ENCODE peak calls at places on chromosome 15, in five cellular contexts. E, Q, H, F and Z are unnamed samples.

GRCh38 chr15:100687532-100688215 is 85.3 kb downstream of the ASB7 start:
- DNase-seq in F (no peak), H (no peak), Q (peak), E (peak), Z (peak)

GRCh38 chr15:62765916-62766315 is 276.6 kb upstream of the TPM1 start:
- DNase-seq in H (no peak), Q (no peak), F (no peak), E (no peak), Z (no peak)

GRCh38 chr15:79364571-79365240 is 53.8 kb downstream of the TMED3 start:
- DNase-seq in E (no peak), Q (peak), H (no peak), F (no peak), Z (no peak)

GRCh38 chr15:28892789-28893610 is 7.2 kb downstream of the APBA2 start:
- DNase-seq in Q (peak), H (no peak), F (no peak), E (no peak), Z (no peak)

GRCh38 chr15:43204016-43204901 is 16.6 kb downstream of the EPB42 start:
- DNase-seq in H (no peak), E (peak), Q (peak), F (peak), Z (peak)

GRCh38 chr15:22956257-22956979 is 23.8 kb downstream of the CYFIP1 start:
- DNase-seq in Q (no peak), E (no peak), F (no peak), H (no peak), Z (no peak)

GRCh38 chr15:101148881-101149664 is 102.8 kb downstream of the CHSY1 start:
- DNase-seq in F (no peak), E (peak), H (no peak), Q (no peak), Z (no peak)

GRCh38 chr15:35540885-35541284 is 5.1 kb downstream of the DPH6 start:
- DNase-seq in F (no peak), H (no peak), E (no peak), Q (peak), Z (no peak)

GRCh38 chr15:77075528-77075927 is 4.6 kb upstream of the TSPAN3 start:
- DNase-seq in F (peak), Q (peak), H (no peak), E (no peak), Z (peak)

GRCh38 chr15:64490598-64491259 is 30.4 kb downstream of the ZNF609 start:
- DNase-seq in H (no peak), F (no peak), Q (no peak), E (no peak), Z (no peak)

GRCh38 chr15:90376789-90377188 is 11.3 kb upstream of the IQGAP1 start:
- DNase-seq in F (no peak), H (no peak), E (no peak), Q (no peak), Z (no peak)

GRCh38 chr15:82845686-82846085 is 36.3 kb downstream of the WHAMM start:
- DNase-seq in Q (no peak), E (no peak), F (no peak), H (no peak), Z (no peak)

GRCh38 chr15:48544816-48545215 is 100.7 kb downstream of the FBN1 start:
- DNase-seq in H (no peak), E (no peak), Q (no peak), F (no peak), Z (no peak)

GRCh38 chr15:83843511-83843910 is 189.6 kb downstream of the ADAMTSL3 start:
- DNase-seq in F (no peak), H (no peak), E (no peak), Q (peak), Z (peak)

GRCh38 chr15:33031324-33031736 is 163.2 kb downstream of the FMN1 start:
- DNase-seq in Q (peak), H (no peak), F (peak), E (peak), Z (peak)

GRCh38 chr15:22838292-22839042 is at the start of gene NIPA2:
- DNase-seq in F (peak), H (peak), E (peak), Q (peak), Z (peak)

GRCh38 chr15:63491979-63492378 is 12.4 kb upstream of the USP3 start:
- DNase-seq in E (no peak), H (no peak), F (no peak), Q (no peak), Z (no peak)

GRCh38 chr15:33032053-33032452 is 162.5 kb downstream of the FMN1 start:
- DNase-seq in H (no peak), E (no peak), F (no peak), Q (peak), Z (no peak)